ENCODE peak calls at places on chromosomes 11 and 22, in five cellular contexts. One of them, this sample, is unnamed.
A peak's percentile ranks its signal among the peaks of the same experiment; 100 is the strongest.

GRCh38 chr11:22558638-22559037 is 67.0 kb downstream of the FANCF start:
- DNase-seq in T follicular helper cell: no peak
- DNase-seq in activated CD4-positive, alpha-beta T cell treated with anti-CD3 and anti-CD28 coated beads, Interleukin-2, amount 10 ng/mL, durations not matched to agents 24 days and 14 days: no peak
- DNase-seq in GM13977: no peak
- DNase-seq in neuronal stem cell: no peak
- DNase-seq in this sample: no peak

GRCh38 chr11:27386176-27386575 is 23.2 kb upstream of the CCDC34 start:
- DNase-seq in GM13977: no peak
- DNase-seq in activated CD4-positive, alpha-beta T cell treated with anti-CD3 and anti-CD28 coated beads, Interleukin-2, amount 10 ng/mL, durations not matched to agents 24 days and 14 days: no peak
- DNase-seq in neuronal stem cell: no peak
- DNase-seq in T follicular helper cell: no peak
- DNase-seq in this sample: no peak

GRCh38 chr11:34342008-34342533 is 15.7 kb downstream of the ABTB2 start:
- DNase-seq in neuronal stem cell: no peak
- DNase-seq in T follicular helper cell: no peak
- DNase-seq in GM13977: no peak
- DNase-seq in activated CD4-positive, alpha-beta T cell treated with anti-CD3 and anti-CD28 coated beads, Interleukin-2, amount 10 ng/mL, durations not matched to agents 24 days and 14 days: no peak
- DNase-seq in this sample: no peak

GRCh38 chr11:101617735-101618332 is 34.0 kb upstream of the TRPC6 start:
- DNase-seq in activated CD4-positive, alpha-beta T cell treated with anti-CD3 and anti-CD28 coated beads, Interleukin-2, amount 10 ng/mL, durations not matched to agents 24 days and 14 days: peak; percentile 36
- DNase-seq in GM13977: no peak
- DNase-seq in neuronal stem cell: no peak
- DNase-seq in T follicular helper cell: no peak
- DNase-seq in this sample: no peak

GRCh38 chr11:20278727-20279126 is 84.8 kb upstream of the HTATIP2 start:
- DNase-seq in neuronal stem cell: no peak
- DNase-seq in GM13977: no peak
- DNase-seq in activated CD4-positive, alpha-beta T cell treated with anti-CD3 and anti-CD28 coated beads, Interleukin-2, amount 10 ng/mL, durations not matched to agents 24 days and 14 days: no peak
- DNase-seq in T follicular helper cell: no peak
- DNase-seq in this sample: no peak

GRCh38 chr11:131666006-131666405 is 295.6 kb downstream of the NTM start:
- DNase-seq in activated CD4-positive, alpha-beta T cell treated with anti-CD3 and anti-CD28 coated beads, Interleukin-2, amount 10 ng/mL, durations not matched to agents 24 days and 14 days: no peak
- DNase-seq in GM13977: no peak
- DNase-seq in neuronal stem cell: no peak
- DNase-seq in T follicular helper cell: no peak
- DNase-seq in this sample: no peak

GRCh38 chr22:30226192-30226832 is 20.2 kb downstream of the LIF start:
- DNase-seq in neuronal stem cell: no peak
- DNase-seq in GM13977: no peak
- DNase-seq in activated CD4-positive, alpha-beta T cell treated with anti-CD3 and anti-CD28 coated beads, Interleukin-2, amount 10 ng/mL, durations not matched to agents 24 days and 14 days: no peak
- DNase-seq in T follicular helper cell: no peak
- DNase-seq in this sample: no peak

GRCh38 chr22:42282252-42282942 is 11.9 kb upstream of the TCF20 start:
- DNase-seq in GM13977: no peak
- DNase-seq in T follicular helper cell: no peak
- DNase-seq in activated CD4-positive, alpha-beta T cell treated with anti-CD3 and anti-CD28 coated beads, Interleukin-2, amount 10 ng/mL, durations not matched to agents 24 days and 14 days: no peak
- DNase-seq in neuronal stem cell: no peak
- DNase-seq in this sample: no peak

GRCh38 chr11:85712953-85713352 is 27.0 kb upstream of the CCDC89 start:
- DNase-seq in activated CD4-positive, alpha-beta T cell treated with anti-CD3 and anti-CD28 coated beads, Interleukin-2, amount 10 ng/mL, durations not matched to agents 24 days and 14 days: no peak
- DNase-seq in neuronal stem cell: no peak
- DNase-seq in GM13977: no peak
- DNase-seq in T follicular helper cell: no peak
- DNase-seq in this sample: no peak

GRCh38 chr11:13135385-13136271 is 126.5 kb downstream of the RASSF10 start:
- DNase-seq in T follicular helper cell: no peak
- DNase-seq in neuronal stem cell: peak; percentile 55
- DNase-seq in activated CD4-positive, alpha-beta T cell treated with anti-CD3 and anti-CD28 coated beads, Interleukin-2, amount 10 ng/mL, durations not matched to agents 24 days and 14 days: no peak
- DNase-seq in GM13977: no peak
- DNase-seq in this sample: no peak

GRCh38 chr11:113550179-113550578 is 75.0 kb upstream of the DRD2 start:
- DNase-seq in neuronal stem cell: no peak
- DNase-seq in GM13977: no peak
- DNase-seq in activated CD4-positive, alpha-beta T cell treated with anti-CD3 and anti-CD28 coated beads, Interleukin-2, amount 10 ng/mL, durations not matched to agents 24 days and 14 days: no peak
- DNase-seq in T follicular helper cell: no peak
- DNase-seq in this sample: no peak

GRCh38 chr11:127890026-127890611 is 697.2 kb downstream of the ETS1 start:
- DNase-seq in GM13977: no peak
- DNase-seq in T follicular helper cell: no peak
- DNase-seq in neuronal stem cell: no peak
- DNase-seq in activated CD4-positive, alpha-beta T cell treated with anti-CD3 and anti-CD28 coated beads, Interleukin-2, amount 10 ng/mL, durations not matched to agents 24 days and 14 days: no peak
- DNase-seq in this sample: no peak

GRCh38 chr11:15711311-15711710 is 596.6 kb downstream of the INSC start:
- DNase-seq in T follicular helper cell: no peak
- DNase-seq in GM13977: no peak
- DNase-seq in activated CD4-positive, alpha-beta T cell treated with anti-CD3 and anti-CD28 coated beads, Interleukin-2, amount 10 ng/mL, durations not matched to agents 24 days and 14 days: no peak
- DNase-seq in neuronal stem cell: no peak
- DNase-seq in this sample: no peak

GRCh38 chr11:25992254-25992653 is 339.7 kb upstream of the ANO3 start:
- DNase-seq in GM13977: no peak
- DNase-seq in T follicular helper cell: no peak
- DNase-seq in activated CD4-positive, alpha-beta T cell treated with anti-CD3 and anti-CD28 coated beads, Interleukin-2, amount 10 ng/mL, durations not matched to agents 24 days and 14 days: no peak
- DNase-seq in neuronal stem cell: no peak
- DNase-seq in this sample: no peak

GRCh38 chr11:46119352-46120216 is 1.7 kb downstream of the PHF21A start:
- DNase-seq in neuronal stem cell: peak; percentile 61
- DNase-seq in activated CD4-positive, alpha-beta T cell treated with anti-CD3 and anti-CD28 coated beads, Interleukin-2, amount 10 ng/mL, durations not matched to agents 24 days and 14 days: peak; percentile 87
- DNase-seq in GM13977: peak; percentile 68
- DNase-seq in T follicular helper cell: peak; percentile 40
- DNase-seq in this sample: peak; percentile 47

GRCh38 chr11:71305451-71306125 is 53.2 kb upstream of the SHANK2 start:
- DNase-seq in GM13977: no peak
- DNase-seq in T follicular helper cell: no peak
- DNase-seq in activated CD4-positive, alpha-beta T cell treated with anti-CD3 and anti-CD28 coated beads, Interleukin-2, amount 10 ng/mL, durations not matched to agents 24 days and 14 days: no peak
- DNase-seq in neuronal stem cell: no peak
- DNase-seq in this sample: no peak

GRCh38 chr22:45212306-45212709 is 28.4 kb downstream of the KIAA0930 start:
- DNase-seq in T follicular helper cell: no peak
- DNase-seq in neuronal stem cell: no peak
- DNase-seq in activated CD4-positive, alpha-beta T cell treated with anti-CD3 and anti-CD28 coated beads, Interleukin-2, amount 10 ng/mL, durations not matched to agents 24 days and 14 days: no peak
- DNase-seq in GM13977: no peak
- DNase-seq in this sample: no peak

GRCh38 chr11:62340269-62340901 is 3.1 kb downstream of the ASRGL1 start:
- DNase-seq in GM13977: peak; percentile 57
- DNase-seq in neuronal stem cell: peak; percentile 18
- DNase-seq in activated CD4-positive, alpha-beta T cell treated with anti-CD3 and anti-CD28 coated beads, Interleukin-2, amount 10 ng/mL, durations not matched to agents 24 days and 14 days: peak; percentile 87
- DNase-seq in T follicular helper cell: peak; percentile 46
- DNase-seq in this sample: no peak

GRCh38 chr11:59746111-59746510 is 9.1 kb upstream of the STX3 start:
- DNase-seq in T follicular helper cell: no peak
- DNase-seq in GM13977: no peak
- DNase-seq in neuronal stem cell: no peak
- DNase-seq in activated CD4-positive, alpha-beta T cell treated with anti-CD3 and anti-CD28 coated beads, Interleukin-2, amount 10 ng/mL, durations not matched to agents 24 days and 14 days: no peak
- DNase-seq in this sample: no peak

GRCh38 chr22:43419371-43420080 is 7.7 kb downstream of the MPPED1 start:
- DNase-seq in neuronal stem cell: no peak
- DNase-seq in T follicular helper cell: no peak
- DNase-seq in activated CD4-positive, alpha-beta T cell treated with anti-CD3 and anti-CD28 coated beads, Interleukin-2, amount 10 ng/mL, durations not matched to agents 24 days and 14 days: no peak
- DNase-seq in GM13977: no peak
- DNase-seq in this sample: no peak

GRCh38 chr11:71266114-71266833 is 13.9 kb upstream of the SHANK2 start:
- DNase-seq in activated CD4-positive, alpha-beta T cell treated with anti-CD3 and anti-CD28 coated beads, Interleukin-2, amount 10 ng/mL, durations not matched to agents 24 days and 14 days: no peak
- DNase-seq in GM13977: no peak
- DNase-seq in neuronal stem cell: no peak
- DNase-seq in T follicular helper cell: no peak
- DNase-seq in this sample: no peak

GRCh38 chr22:25067851-25068421 is 115.4 kb downstream of the KIAA1671 start:
- DNase-seq in activated CD4-positive, alpha-beta T cell treated with anti-CD3 and anti-CD28 coated beads, Interleukin-2, amount 10 ng/mL, durations not matched to agents 24 days and 14 days: peak; percentile 96
- DNase-seq in neuronal stem cell: no peak
- DNase-seq in GM13977: no peak
- DNase-seq in T follicular helper cell: peak; percentile 85
- DNase-seq in this sample: peak; percentile 96

GRCh38 chr11:122850076-122850631 is 11.9 kb downstream of the CRTAM start:
- DNase-seq in activated CD4-positive, alpha-beta T cell treated with anti-CD3 and anti-CD28 coated beads, Interleukin-2, amount 10 ng/mL, durations not matched to agents 24 days and 14 days: no peak
- DNase-seq in GM13977: no peak
- DNase-seq in neuronal stem cell: no peak
- DNase-seq in T follicular helper cell: no peak
- DNase-seq in this sample: no peak

GRCh38 chr22:23226497-23226850 is 46.2 kb downstream of the BCR start:
- DNase-seq in T follicular helper cell: no peak
- DNase-seq in neuronal stem cell: no peak
- DNase-seq in GM13977: no peak
- DNase-seq in activated CD4-positive, alpha-beta T cell treated with anti-CD3 and anti-CD28 coated beads, Interleukin-2, amount 10 ng/mL, durations not matched to agents 24 days and 14 days: no peak
- DNase-seq in this sample: no peak

This sample was measured in T-helper 1 cell.